ENCODE peak calls at places on chromosomes 4 and X, in four cellular contexts. S is activated CD4-positive, alpha-beta T cell treated with anti-CD3 and anti-CD28 coated beads for 1 hour; P is activated gamma-delta T cell; H is NCI-H748 treated with DMSO at 0.1 percent for 48 hours. V is an unnamed sample.

GRCh38 chr4:4182835-4183568 is 43.7 kb downstream of the OTOP1 start:
- DNase-seq in S (no peak), P (no peak), H (no peak), V (no peak)

GRCh38 chr4:139666735-139667266 is 1.2 kb downstream of the MGST2 start:
- DNase-seq in S (no peak), P (no peak), H (peak; percentile 3), V (peak; percentile 45)

GRCh38 chrX:13966071-13966850 is 63.4 kb downstream of the GEMIN8 start:
- DNase-seq in S (no peak), P (no peak), H (no peak), V (no peak)

GRCh38 chrX:119895843-119896326 is at the start of gene AKAP14:
- DNase-seq in S (no peak), P (no peak), H (no peak), V (no peak)

GRCh38 chr4:150580244-150580643 is 1.7 kb upstream of the MAB21L2 start:
- DNase-seq in S (no peak), P (no peak), H (no peak), V (no peak)

GRCh38 chrX:39875834-39876625 is 221.7 kb downstream of the BCOR start:
- DNase-seq in S (no peak), P (no peak), H (peak; percentile 46), V (no peak)

GRCh38 chr4:26624042-26624441 is 40.2 kb downstream of the TBC1D19 start:
- DNase-seq in S (no peak), P (no peak), H (no peak), V (no peak)

GRCh38 chr4:174555793-174556630 is 33.7 kb upstream of the HPGD start:
- DNase-seq in S (no peak), P (no peak), H (no peak), V (no peak)

GRCh38 chr4:9925750-9926439 is 95.4 kb downstream of the SLC2A9 start:
- DNase-seq in S (no peak), P (no peak), H (peak; percentile 25), V (no peak)

GRCh38 chrX:13938053-13938765 is 91.5 kb downstream of the GEMIN8 start:
- DNase-seq in S (no peak), P (no peak), H (peak; percentile 8), V (no peak)

GRCh38 chrX:47958943-47959342 is 44.8 kb downstream of the ZNF182 start:
- DNase-seq in S (no peak), P (no peak), H (no peak), V (no peak)

GRCh38 chr4:94357624-94358023 is 15.0 kb upstream of the HPGDS start:
- DNase-seq in S (no peak), P (no peak), H (no peak), V (peak; percentile 20)

GRCh38 chrX:25049347-25049746 is 33.6 kb upstream of the ARX start:
- DNase-seq in S (no peak), P (no peak), H (no peak), V (no peak)

GRCh38 chr4:1516881-1517480 is 110.7 kb upstream of the NKX1-1 start:
- DNase-seq in S (no peak), P (no peak), H (no peak), V (no peak)

GRCh38 chr4:80306255-80306654 is 29.3 kb upstream of the CFAP299 start:
- DNase-seq in S (no peak), P (no peak), H (no peak), V (no peak)

GRCh38 chrX:30657542-30658238 is 4.5 kb downstream of the GK start:
- DNase-seq in S (no peak), P (no peak), H (no peak), V (no peak)

GRCh38 chr4:29423836-29424721 is 1296.1 kb upstream of the PCDH7 start:
- DNase-seq in S (no peak), P (no peak), H (no peak), V (peak; percentile 93)

GRCh38 chr4:7066006-7066405 is 1.9 kb downstream of the GRPEL1 start:
- DNase-seq in S (no peak), P (no peak), H (no peak), V (no peak)

GRCh38 chr4:103244251-103244650 is 46.1 kb upstream of the CENPE start:
- DNase-seq in S (no peak), P (no peak), H (no peak), V (no peak)

GRCh38 chr4:188658958-188659522 is 519.8 kb downstream of the TRIML1 start:
- DNase-seq in S (no peak), P (no peak), H (no peak), V (no peak)

GRCh38 chr4:3781193-3781886 is 15.2 kb downstream of the ADRA2C start:
- DNase-seq in S (no peak), P (no peak), H (no peak), V (no peak)

GRCh38 chrX:44890247-44890646 is 17.3 kb downstream of the KDM6A start:
- DNase-seq in S (no peak), P (no peak), H (no peak), V (no peak)

GRCh38 chr4:1604181-1604705 is 79.9 kb downstream of the FAM53A start:
- DNase-seq in S (no peak), P (no peak), H (no peak), V (no peak)

GRCh38 chr4:62670509-62670908 is 1470.4 kb downstream of the ADGRL3 start:
- DNase-seq in S (no peak), P (no peak), H (peak; percentile 40), V (peak; percentile 17)

V was measured in skeletal muscle cell.